ENCODE peak calls at places on chromosomes 3 and 15, in four cellular contexts. O is posterior vena cava, Z is H54, V is kidney epithelial cell. D is an unnamed sample.

GRCh38 chr3:69893274-69893673 is 106.3 kb upstream of the SAMMSON start:
- DNase-seq in O (no peak), Z (no peak), V (no peak), D (peak; percentile 39)

GRCh38 chr15:63940956-63941620 is 105.2 kb downstream of the DAPK2 start:
- DNase-seq in O (peak; percentile 32), Z (no peak), V (no peak), D (no peak)

GRCh38 chr3:175606650-175607318 is 747.6 kb downstream of the NAALADL2 start:
- DNase-seq in O (no peak), Z (no peak), V (no peak), D (no peak)

GRCh38 chr3:78799681-78800080 is 968.1 kb downstream of the ROBO1 start:
- DNase-seq in O (no peak), Z (no peak), V (no peak), D (no peak)

GRCh38 chr15:58627706-58628105 is 121.8 kb downstream of the ADAM10 start:
- DNase-seq in O (no peak), Z (no peak), V (no peak), D (no peak)

GRCh38 chr15:70474682-70475438 is 288.5 kb downstream of the UACA start:
- DNase-seq in O (peak; percentile 96), Z (peak; percentile 80), V (peak; percentile 63), D (no peak)

GRCh38 chr3:55282994-55283393 is 204.1 kb downstream of the WNT5A start:
- DNase-seq in O (no peak), Z (no peak), V (no peak), D (peak; percentile 47)

GRCh38 chr3:160475889-160476288 is 26.3 kb upstream of the TRIM59 start:
- DNase-seq in O (no peak), Z (no peak), V (no peak), D (no peak)

GRCh38 chr3:50971487-50971924 is 296.8 kb downstream of the DOCK3 start:
- DNase-seq in O (no peak), Z (peak; percentile 21), V (peak; percentile 9), D (peak; percentile 86)

GRCh38 chr3:142866841-142867631 is 21.8 kb downstream of the PCOLCE2 start:
- DNase-seq in O (no peak), Z (no peak), V (no peak), D (peak; percentile 99)

GRCh38 chr3:147813256-147813655 is 404.1 kb downstream of the ZIC1 start:
- DNase-seq in O (no peak), Z (no peak), V (no peak), D (no peak)

GRCh38 chr3:115651089-115651488 is 27.8 kb downstream of the GAP43 start:
- DNase-seq in O (no peak), Z (no peak), V (no peak), D (no peak)

GRCh38 chr15:33320017-33320416 is 9.2 kb downstream of the RYR3 start:
- DNase-seq in O (no peak), Z (no peak), V (no peak), D (no peak)

GRCh38 chr3:81726132-81726531 is 35.3 kb downstream of the GBE1 start:
- DNase-seq in O (no peak), Z (no peak), V (no peak), D (no peak)

GRCh38 chr3:171565671-171566070 is 105.5 kb upstream of the TNIK start:
- DNase-seq in O (no peak), Z (no peak), V (no peak), D (no peak)

GRCh38 chr15:70054366-70054765 is 43.4 kb downstream of the TLE3 start:
- DNase-seq in O (peak; percentile 59), Z (no peak), V (no peak), D (no peak)

GRCh38 chr3:71421820-71422566 is 161.5 kb downstream of the FOXP1 start:
- DNase-seq in O (no peak), Z (no peak), V (no peak), D (no peak)

GRCh38 chr3:141414141-141414689 is 45.9 kb downstream of the ZBTB38 start:
- DNase-seq in O (no peak), Z (no peak), V (no peak), D (no peak)

GRCh38 chr3:152961323-152961722 is 126.4 kb downstream of the P2RY1 start:
- DNase-seq in O (no peak), Z (no peak), V (no peak), D (peak; percentile 57)

GRCh38 chr15:63348392-63348791 is 33.3 kb downstream of the CA12 start:
- DNase-seq in O (peak; percentile 87), Z (peak; percentile 51), V (no peak), D (no peak)

GRCh38 chr3:183013857-183014256 is 33.5 kb upstream of the DCUN1D1 start:
- DNase-seq in O (no peak), Z (no peak), V (no peak), D (no peak)

GRCh38 chr3:45537960-45538640 is 56.5 kb upstream of the LIMD1 start:
- DNase-seq in O (no peak), Z (no peak), V (no peak), D (no peak)

GRCh38 chr3:61847784-61848462 is 286.6 kb downstream of the PTPRG start:
- DNase-seq in O (peak; percentile 84), Z (no peak), V (no peak), D (peak; percentile 72)

GRCh38 chr15:40379853-40380252 is 2.7 kb upstream of the KNSTRN start:
- DNase-seq in O (peak; percentile 88), Z (peak; percentile 90), V (peak; percentile 72), D (no peak)

GRCh38 chr3:12218161-12218560 is 59.4 kb upstream of the TIMP4 start:
- DNase-seq in O (no peak), Z (no peak), V (no peak), D (no peak)

GRCh38 chr3:64687781-64688515 is at the start of gene ADAMTS9:
- DNase-seq in O (peak; percentile 89), Z (no peak), V (no peak), D (peak; percentile 78)

GRCh38 chr15:59524331-59524731 is 86.3 kb downstream of the FAM81A start:
- DNase-seq in O (no peak), Z (no peak), V (no peak), D (no peak)

GRCh38 chr15:46170326-46170725 is 535.5 kb downstream of the SQOR start:
- DNase-seq in O (no peak), Z (no peak), V (no peak), D (no peak)

GRCh38 chr3:184760337-184761119 is 48.7 kb upstream of the MAGEF1 start:
- DNase-seq in O (peak; percentile 58), Z (no peak), V (no peak), D (no peak)

GRCh38 chr15:76674883-76675282 is 230.3 kb downstream of the SCAPER start:
- DNase-seq in O (no peak), Z (no peak), V (no peak), D (no peak)

GRCh38 chr3:71491141-71491752 is 92.3 kb downstream of the FOXP1 start:
- DNase-seq in O (no peak), Z (no peak), V (no peak), D (no peak)

GRCh38 chr15:67189326-67190051 is 65.0 kb downstream of the AAGAB start:
- DNase-seq in O (peak; percentile 97), Z (no peak), V (no peak), D (no peak)

GRCh38 chr3:124764746-124765145 is 34.5 kb downstream of the UMPS start:
- DNase-seq in O (no peak), Z (no peak), V (no peak), D (no peak)

GRCh38 chr3:186367631-186368030 is 5.6 kb upstream of the DGKG start:
- DNase-seq in O (no peak), Z (no peak), V (no peak), D (no peak)

GRCh38 chr3:159838936-159839335 is 149.7 kb upstream of the IL12A start:
- DNase-seq in O (no peak), Z (no peak), V (no peak), D (no peak)